ENCODE peak calls at places on chromosomes 16 and 17, in seven cellular contexts. C is stimulated activated CD4-positive, alpha-beta T cell treated with anti-CD3 and anti-CD28 coated beads, TNF-alpha, amount 100 ng/mL, for 1 hour; S is AML-193; B is G401; K is naive thymus-derived CD8-positive, alpha-beta T cell; D is HuH-7; F is AG04450. U is an unnamed sample.

GRCh38 chr16:57720142-57720575 is 15.4 kb upstream of the KATNB1 start:
- DNase-seq in B (peak), D (peak), C (no peak), F (peak), K (peak), S (peak), U (no peak)

GRCh38 chr17:78347453-78347852 is 12.4 kb downstream of the SOCS3 start:
- DNase-seq in D (no peak), F (no peak), S (no peak), B (no peak), C (no peak), K (no peak), U (no peak)

GRCh38 chr16:85182774-85183173 is 70.5 kb upstream of the CIBAR2 start:
- DNase-seq in D (no peak), K (no peak), B (no peak), S (no peak), C (no peak), F (no peak), U (no peak)

GRCh38 chr17:36715951-36716350 is 114.6 kb downstream of the MRM1 start:
- DNase-seq in K (no peak), F (no peak), S (no peak), D (no peak), B (no peak), C (no peak), U (no peak)

GRCh38 chr17:80319262-80319998 is 58.8 kb downstream of the RNF213 start:
- DNase-seq in K (no peak), F (no peak), S (no peak), B (no peak), D (no peak), C (no peak), U (no peak)

GRCh38 chr17:28533091-28533670 is 19.2 kb downstream of the UNC119 start:
- DNase-seq in F (no peak), B (no peak), K (no peak), D (no peak), S (no peak), C (no peak), U (no peak)

GRCh38 chr17:63516910-63517824 is 6.0 kb upstream of the KCNH6 start:
- DNase-seq in C (no peak), S (no peak), B (no peak), D (no peak), K (no peak), F (peak), U (no peak)

GRCh38 chr16:12090162-12090552 is 113.6 kb downstream of the SNX29 start:
- DNase-seq in C (no peak), D (no peak), S (no peak), K (no peak), F (no peak), B (no peak), U (no peak)

GRCh38 chr16:24514096-24514495 is 25.3 kb upstream of the RBBP6 start:
- DNase-seq in C (no peak), D (no peak), B (peak), S (no peak), F (no peak), K (no peak), U (peak)

GRCh38 chr17:35540589-35541404 is 3.3 kb upstream of the SLFN12L start:
- DNase-seq in F (no peak), S (peak), B (no peak), K (no peak), C (peak), D (no peak), U (peak)

GRCh38 chr17:77391668-77392375 is 251.1 kb downstream of the SEC14L1 start:
- DNase-seq in C (no peak), F (peak), B (peak), D (no peak), S (no peak), K (no peak), U (no peak)

GRCh38 chr17:36691606-36692005 is 90.2 kb downstream of the MRM1 start:
- DNase-seq in C (no peak), B (peak), K (no peak), D (no peak), S (no peak), F (no peak), U (no peak)

GRCh38 chr17:79045830-79046500 is 22.0 kb downstream of the C1QTNF1 start:
- DNase-seq in C (no peak), D (peak), F (no peak), K (peak), S (peak), B (peak), U (peak)

GRCh38 chr16:72443809-72444208 is 271.9 kb upstream of the PMFBP1 start:
- DNase-seq in S (no peak), D (no peak), K (no peak), F (no peak), B (no peak), C (no peak), U (no peak)

GRCh38 chr17:36652716-36653115 is 51.3 kb downstream of the MRM1 start:
- DNase-seq in C (no peak), D (no peak), B (no peak), S (no peak), F (no peak), K (no peak), U (no peak)

GRCh38 chr16:5615868-5616642 is 518.5 kb upstream of the EEF2KMT start:
- DNase-seq in C (no peak), S (peak), B (peak), D (peak), F (no peak), K (no peak), U (no peak)

GRCh38 chr16:57800213-57801097 is 1.8 kb downstream of the KIFC3 start:
- DNase-seq in C (no peak), K (no peak), B (no peak), S (no peak), D (no peak), F (no peak), U (no peak)

GRCh38 chr17:64769712-64770111 is 107.6 kb upstream of the SMURF2 start:
- DNase-seq in S (no peak), D (no peak), K (no peak), F (no peak), C (no peak), B (no peak), U (no peak)

GRCh38 chr17:77476920-77477805 is 336.4 kb downstream of the SEC14L1 start:
- DNase-seq in D (no peak), F (peak), K (no peak), C (no peak), B (no peak), S (no peak), U (no peak)

GRCh38 chr16:54466233-54466632 is 179.6 kb upstream of the IRX3 start:
- DNase-seq in C (no peak), S (no peak), B (no peak), F (no peak), D (no peak), K (no peak), U (no peak)

GRCh38 chr17:42010898-42011516 is 6.2 kb downstream of the DNAJC7 start:
- DNase-seq in K (no peak), F (no peak), S (no peak), B (no peak), C (no peak), D (no peak), U (no peak)

GRCh38 chr16:23753908-23754593 is 775 bp upstream of the CHP2 start:
- DNase-seq in F (no peak), B (no peak), D (no peak), C (no peak), K (no peak), S (no peak), U (no peak)

GRCh38 chr17:70314096-70314495 is 144.8 kb downstream of the KCNJ2 start:
- DNase-seq in F (peak), S (no peak), D (no peak), B (no peak), C (no peak), K (no peak), U (no peak)

GRCh38 chr17:36703860-36704266 is 102.5 kb downstream of the MRM1 start:
- DNase-seq in S (no peak), C (no peak), F (no peak), D (peak), K (peak), B (peak), U (peak)